ENCODE peak calls at places on chromosomes 2 and 18, in seven cellular contexts. Z is activated CD4-positive, alpha-beta T cell treated with anti-CD3 and anti-CD28 coated beads, Interleukin-2, amount 50 U/mL, for 48 hours; Q is activated CD8-positive, alpha-beta memory T cell treated with anti-CD3 and anti-CD28 coated beads for 1 hour; G is GM06990; N is NCI-H1105; V is stimulated activated naive CD4-positive, alpha-beta T cell; O is effector CD8-positive, alpha-beta T cell. B is an unnamed sample.

GRCh38 chr2:158493458-158493857 is 36.7 kb downstream of the PKP4 start:
- DNase-seq in Z (no peak), Q (no peak), G (no peak), N (no peak), V (no peak), O (no peak), B (no peak)

GRCh38 chr18:74718312-74718711 is 120.6 kb downstream of the ZNF407 start:
- DNase-seq in Z (no peak), Q (no peak), G (no peak), N (no peak), V (no peak), O (no peak), B (no peak)

GRCh38 chr2:2333076-2333475 is 2.0 kb upstream of the MYT1L start:
- DNase-seq in Z (no peak), Q (no peak), G (no peak), N (no peak), V (no peak), O (no peak), B (no peak)

GRCh38 chr18:77017355-77017754 is 115.2 kb downstream of the MBP start:
- DNase-seq in Z (no peak), Q (no peak), G (no peak), N (no peak), V (no peak), O (no peak), B (no peak)

GRCh38 chr2:15752552-15753232 is 161.0 kb downstream of the DDX1 start:
- DNase-seq in Z (no peak), Q (no peak), G (no peak), N (no peak), V (no peak), O (no peak), B (no peak)

GRCh38 chr2:158618859-158619490 is 162.2 kb downstream of the PKP4 start:
- DNase-seq in Z (no peak), Q (no peak), G (no peak), N (no peak), V (no peak), O (no peak), B (no peak)

GRCh38 chr18:62832282-62832681 is 116.9 kb downstream of the PHLPP1 start:
- DNase-seq in Z (no peak), Q (no peak), G (no peak), N (no peak), V (no peak), O (no peak), B (no peak)

GRCh38 chr2:71282493-71282892 is 49.1 kb upstream of the ZNF638 start:
- DNase-seq in Z (no peak), Q (no peak), G (no peak), N (no peak), V (no peak), O (no peak), B (no peak)

GRCh38 chr2:96291751-96292150 is 13.6 kb downstream of the SNRNP200 start:
- DNase-seq in Z (no peak), Q (no peak), G (no peak), N (no peak), V (no peak), O (no peak), B (no peak)

GRCh38 chr2:130824492-130825061 is 12.1 kb upstream of the ARHGEF4 start:
- DNase-seq in Z (peak; percentile 59), Q (peak; percentile 40), G (no peak), N (no peak), V (no peak), O (peak; percentile 15), B (no peak)

GRCh38 chr2:235541016-235541415 is 47.2 kb downstream of the AGAP1 start:
- DNase-seq in Z (no peak), Q (no peak), G (no peak), N (no peak), V (no peak), O (no peak), B (no peak)

GRCh38 chr18:44819944-44820510 is 139.3 kb downstream of the SETBP1 start:
- DNase-seq in Z (no peak), Q (no peak), G (no peak), N (no peak), V (no peak), O (no peak), B (no peak)

GRCh38 chr18:57910817-57911216 is 107.7 kb upstream of the ATP8B1 start:
- DNase-seq in Z (peak; percentile 12), Q (no peak), G (no peak), N (no peak), V (no peak), O (no peak), B (no peak)